ENCODE peak calls at places on chromosomes 4 and X, in ten cellular contexts. One of them, this sample, is unnamed.

GRCh38 chr4:128516568-128516967 is 229.0 kb upstream of the PGRMC2 start:
- DNase-seq in fibroblast of the conjunctiva: peak; percentile 84
- DNase-seq in BJ: peak; percentile 89
- DNase-seq in T-cell: no peak
- DNase-seq in hypothalamus: no peak
- DNase-seq in stimulated activated CD4-positive, alpha-beta T cell treated with anti-CD3 and anti-CD28 coated beads, Interleukin-1b, Interleukin-23, amount 100 ng/mL, for 4 hours: no peak
- DNase-seq in CD8-positive, alpha-beta memory T cell: no peak
- DNase-seq in ACHN: no peak
- DNase-seq in right cardiac atrium: no peak
- DNase-seq in SK-N-DZ: no peak
- DNase-seq in this sample: no peak

GRCh38 chr4:113447061-113447460 is 314.5 kb downstream of the CAMK2D start:
- DNase-seq in fibroblast of the conjunctiva: no peak
- DNase-seq in BJ: no peak
- DNase-seq in T-cell: no peak
- DNase-seq in hypothalamus: no peak
- DNase-seq in stimulated activated CD4-positive, alpha-beta T cell treated with anti-CD3 and anti-CD28 coated beads, Interleukin-1b, Interleukin-23, amount 100 ng/mL, for 4 hours: no peak
- DNase-seq in CD8-positive, alpha-beta memory T cell: no peak
- DNase-seq in ACHN: no peak
- DNase-seq in right cardiac atrium: no peak
- DNase-seq in SK-N-DZ: no peak
- DNase-seq in this sample: no peak

GRCh38 chr4:8411351-8412180 is 29.0 kb downstream of the ACOX3 start:
- DNase-seq in fibroblast of the conjunctiva: no peak
- DNase-seq in BJ: no peak
- DNase-seq in T-cell: no peak
- DNase-seq in hypothalamus: no peak
- DNase-seq in stimulated activated CD4-positive, alpha-beta T cell treated with anti-CD3 and anti-CD28 coated beads, Interleukin-1b, Interleukin-23, amount 100 ng/mL, for 4 hours: no peak
- DNase-seq in CD8-positive, alpha-beta memory T cell: no peak
- DNase-seq in ACHN: no peak
- DNase-seq in right cardiac atrium: no peak
- DNase-seq in SK-N-DZ: no peak
- DNase-seq in this sample: no peak

GRCh38 chr4:128921954-128922353 is 112.5 kb downstream of the JADE1 start:
- DNase-seq in fibroblast of the conjunctiva: no peak
- DNase-seq in BJ: no peak
- DNase-seq in T-cell: no peak
- DNase-seq in hypothalamus: no peak
- DNase-seq in stimulated activated CD4-positive, alpha-beta T cell treated with anti-CD3 and anti-CD28 coated beads, Interleukin-1b, Interleukin-23, amount 100 ng/mL, for 4 hours: no peak
- DNase-seq in CD8-positive, alpha-beta memory T cell: no peak
- DNase-seq in ACHN: no peak
- DNase-seq in right cardiac atrium: no peak
- DNase-seq in SK-N-DZ: no peak
- DNase-seq in this sample: no peak

GRCh38 chrX:67697452-67697851 is 153.6 kb downstream of the AR start:
- DNase-seq in fibroblast of the conjunctiva: no peak
- DNase-seq in BJ: no peak
- DNase-seq in T-cell: no peak
- DNase-seq in hypothalamus: no peak
- DNase-seq in stimulated activated CD4-positive, alpha-beta T cell treated with anti-CD3 and anti-CD28 coated beads, Interleukin-1b, Interleukin-23, amount 100 ng/mL, for 4 hours: no peak
- DNase-seq in CD8-positive, alpha-beta memory T cell: no peak
- DNase-seq in ACHN: no peak
- DNase-seq in right cardiac atrium: no peak
- DNase-seq in SK-N-DZ: no peak
- DNase-seq in this sample: no peak

GRCh38 chrX:370963-371745 is 15.6 kb downstream of the PPP2R3B start:
- DNase-seq in fibroblast of the conjunctiva: no peak
- DNase-seq in BJ: no peak
- DNase-seq in T-cell: no peak
- DNase-seq in hypothalamus: no peak
- DNase-seq in stimulated activated CD4-positive, alpha-beta T cell treated with anti-CD3 and anti-CD28 coated beads, Interleukin-1b, Interleukin-23, amount 100 ng/mL, for 4 hours: no peak
- DNase-seq in CD8-positive, alpha-beta memory T cell: no peak
- DNase-seq in ACHN: no peak
- DNase-seq in right cardiac atrium: no peak
- DNase-seq in SK-N-DZ: no peak
- DNase-seq in this sample: peak; percentile 55

GRCh38 chr4:20284990-20285389 is 33.3 kb downstream of the SLIT2 start:
- DNase-seq in fibroblast of the conjunctiva: no peak
- DNase-seq in BJ: no peak
- DNase-seq in T-cell: no peak
- DNase-seq in hypothalamus: no peak
- DNase-seq in stimulated activated CD4-positive, alpha-beta T cell treated with anti-CD3 and anti-CD28 coated beads, Interleukin-1b, Interleukin-23, amount 100 ng/mL, for 4 hours: no peak
- DNase-seq in CD8-positive, alpha-beta memory T cell: no peak
- DNase-seq in ACHN: peak; percentile 53
- DNase-seq in right cardiac atrium: no peak
- DNase-seq in SK-N-DZ: no peak
- DNase-seq in this sample: no peak

GRCh38 chrX:29662759-29663503 is 552.4 kb upstream of the MAGEB2 start:
- DNase-seq in fibroblast of the conjunctiva: peak; percentile 54
- DNase-seq in BJ: peak; percentile 73
- DNase-seq in T-cell: no peak
- DNase-seq in hypothalamus: no peak
- DNase-seq in stimulated activated CD4-positive, alpha-beta T cell treated with anti-CD3 and anti-CD28 coated beads, Interleukin-1b, Interleukin-23, amount 100 ng/mL, for 4 hours: no peak
- DNase-seq in CD8-positive, alpha-beta memory T cell: no peak
- DNase-seq in ACHN: peak; percentile 86
- DNase-seq in right cardiac atrium: no peak
- DNase-seq in SK-N-DZ: no peak
- DNase-seq in this sample: no peak

GRCh38 chr4:75028196-75028854 is 95.4 kb downstream of the PARM1 start:
- DNase-seq in fibroblast of the conjunctiva: no peak
- DNase-seq in BJ: no peak
- DNase-seq in T-cell: no peak
- DNase-seq in hypothalamus: no peak
- DNase-seq in stimulated activated CD4-positive, alpha-beta T cell treated with anti-CD3 and anti-CD28 coated beads, Interleukin-1b, Interleukin-23, amount 100 ng/mL, for 4 hours: no peak
- DNase-seq in CD8-positive, alpha-beta memory T cell: no peak
- DNase-seq in ACHN: no peak
- DNase-seq in right cardiac atrium: no peak
- DNase-seq in SK-N-DZ: no peak
- DNase-seq in this sample: no peak

GRCh38 chrX:100928660-100929613 is at the start of gene XKRX:
- DNase-seq in fibroblast of the conjunctiva: no peak
- DNase-seq in BJ: no peak
- DNase-seq in T-cell: peak; percentile 37
- DNase-seq in hypothalamus: peak; percentile 0
- DNase-seq in stimulated activated CD4-positive, alpha-beta T cell treated with anti-CD3 and anti-CD28 coated beads, Interleukin-1b, Interleukin-23, amount 100 ng/mL, for 4 hours: peak; percentile 13
- DNase-seq in CD8-positive, alpha-beta memory T cell: no peak
- DNase-seq in ACHN: no peak
- DNase-seq in right cardiac atrium: peak; percentile 28
- DNase-seq in SK-N-DZ: peak; percentile 26
- DNase-seq in this sample: peak; percentile 20

GRCh38 chr4:54482529-54482961 is 175.2 kb upstream of the KIT start:
- DNase-seq in fibroblast of the conjunctiva: no peak
- DNase-seq in BJ: no peak
- DNase-seq in T-cell: no peak
- DNase-seq in hypothalamus: no peak
- DNase-seq in stimulated activated CD4-positive, alpha-beta T cell treated with anti-CD3 and anti-CD28 coated beads, Interleukin-1b, Interleukin-23, amount 100 ng/mL, for 4 hours: no peak
- DNase-seq in CD8-positive, alpha-beta memory T cell: no peak
- DNase-seq in ACHN: no peak
- DNase-seq in right cardiac atrium: no peak
- DNase-seq in SK-N-DZ: no peak
- DNase-seq in this sample: no peak

GRCh38 chrX:129606918-129607317 is 47.8 kb downstream of the APLN start:
- DNase-seq in fibroblast of the conjunctiva: peak; percentile 38
- DNase-seq in BJ: no peak
- DNase-seq in T-cell: peak; percentile 54
- DNase-seq in hypothalamus: peak; percentile 42
- DNase-seq in stimulated activated CD4-positive, alpha-beta T cell treated with anti-CD3 and anti-CD28 coated beads, Interleukin-1b, Interleukin-23, amount 100 ng/mL, for 4 hours: peak; percentile 34
- DNase-seq in CD8-positive, alpha-beta memory T cell: peak; percentile 43
- DNase-seq in ACHN: peak; percentile 38
- DNase-seq in right cardiac atrium: peak; percentile 36
- DNase-seq in SK-N-DZ: peak; percentile 44
- DNase-seq in this sample: peak; percentile 64

GRCh38 chrX:124217289-124218251 is 114.9 kb upstream of the TEX13D start:
- DNase-seq in fibroblast of the conjunctiva: no peak
- DNase-seq in BJ: no peak
- DNase-seq in T-cell: peak; percentile 60
- DNase-seq in hypothalamus: no peak
- DNase-seq in stimulated activated CD4-positive, alpha-beta T cell treated with anti-CD3 and anti-CD28 coated beads, Interleukin-1b, Interleukin-23, amount 100 ng/mL, for 4 hours: peak; percentile 18
- DNase-seq in CD8-positive, alpha-beta memory T cell: peak; percentile 43
- DNase-seq in ACHN: no peak
- DNase-seq in right cardiac atrium: peak; percentile 21
- DNase-seq in SK-N-DZ: no peak
- DNase-seq in this sample: peak; percentile 5

GRCh38 chr4:5638976-5639375 is 69.4 kb downstream of the EVC2 start:
- DNase-seq in fibroblast of the conjunctiva: no peak
- DNase-seq in BJ: peak; percentile 41
- DNase-seq in T-cell: no peak
- DNase-seq in hypothalamus: no peak
- DNase-seq in stimulated activated CD4-positive, alpha-beta T cell treated with anti-CD3 and anti-CD28 coated beads, Interleukin-1b, Interleukin-23, amount 100 ng/mL, for 4 hours: no peak
- DNase-seq in CD8-positive, alpha-beta memory T cell: no peak
- DNase-seq in ACHN: no peak
- DNase-seq in right cardiac atrium: no peak
- DNase-seq in SK-N-DZ: no peak
- DNase-seq in this sample: no peak

GRCh38 chr4:89745708-89746107 is 91.3 kb downstream of the SNCA start:
- DNase-seq in fibroblast of the conjunctiva: no peak
- DNase-seq in BJ: no peak
- DNase-seq in T-cell: no peak
- DNase-seq in hypothalamus: no peak
- DNase-seq in stimulated activated CD4-positive, alpha-beta T cell treated with anti-CD3 and anti-CD28 coated beads, Interleukin-1b, Interleukin-23, amount 100 ng/mL, for 4 hours: no peak
- DNase-seq in CD8-positive, alpha-beta memory T cell: no peak
- DNase-seq in ACHN: no peak
- DNase-seq in right cardiac atrium: no peak
- DNase-seq in SK-N-DZ: no peak
- DNase-seq in this sample: no peak

GRCh38 chrX:49106930-49107329 is 16.6 kb downstream of the GPKOW start:
- DNase-seq in fibroblast of the conjunctiva: peak; percentile 24
- DNase-seq in BJ: no peak
- DNase-seq in T-cell: no peak
- DNase-seq in hypothalamus: peak; percentile 11
- DNase-seq in stimulated activated CD4-positive, alpha-beta T cell treated with anti-CD3 and anti-CD28 coated beads, Interleukin-1b, Interleukin-23, amount 100 ng/mL, for 4 hours: no peak
- DNase-seq in CD8-positive, alpha-beta memory T cell: no peak
- DNase-seq in ACHN: peak; percentile 39
- DNase-seq in right cardiac atrium: no peak
- DNase-seq in SK-N-DZ: no peak
- DNase-seq in this sample: peak; percentile 50

GRCh38 chr4:29970626-29971025 is 749.5 kb upstream of the PCDH7 start:
- DNase-seq in fibroblast of the conjunctiva: no peak
- DNase-seq in BJ: no peak
- DNase-seq in T-cell: no peak
- DNase-seq in hypothalamus: no peak
- DNase-seq in stimulated activated CD4-positive, alpha-beta T cell treated with anti-CD3 and anti-CD28 coated beads, Interleukin-1b, Interleukin-23, amount 100 ng/mL, for 4 hours: no peak
- DNase-seq in CD8-positive, alpha-beta memory T cell: no peak
- DNase-seq in ACHN: peak; percentile 14
- DNase-seq in right cardiac atrium: no peak
- DNase-seq in SK-N-DZ: peak; percentile 2
- DNase-seq in this sample: peak; percentile 8

GRCh38 chrX:154512879-154513553 is 3.0 kb downstream of the FAM3A start:
- DNase-seq in fibroblast of the conjunctiva: no peak
- DNase-seq in BJ: no peak
- DNase-seq in T-cell: no peak
- DNase-seq in hypothalamus: no peak
- DNase-seq in stimulated activated CD4-positive, alpha-beta T cell treated with anti-CD3 and anti-CD28 coated beads, Interleukin-1b, Interleukin-23, amount 100 ng/mL, for 4 hours: no peak
- DNase-seq in CD8-positive, alpha-beta memory T cell: no peak
- DNase-seq in ACHN: no peak
- DNase-seq in right cardiac atrium: no peak
- DNase-seq in SK-N-DZ: no peak
- DNase-seq in this sample: no peak

GRCh38 chr4:139223682-139224317 is 46.8 kb upstream of the ELF2 start:
- DNase-seq in fibroblast of the conjunctiva: peak; percentile 64
- DNase-seq in BJ: no peak
- DNase-seq in T-cell: no peak
- DNase-seq in hypothalamus: no peak
- DNase-seq in stimulated activated CD4-positive, alpha-beta T cell treated with anti-CD3 and anti-CD28 coated beads, Interleukin-1b, Interleukin-23, amount 100 ng/mL, for 4 hours: no peak
- DNase-seq in CD8-positive, alpha-beta memory T cell: no peak
- DNase-seq in ACHN: no peak
- DNase-seq in right cardiac atrium: peak; percentile 44
- DNase-seq in SK-N-DZ: no peak
- DNase-seq in this sample: no peak

GRCh38 chr4:138919094-138919936 is 96.3 kb upstream of the NOCT start:
- DNase-seq in fibroblast of the conjunctiva: peak; percentile 69
- DNase-seq in BJ: no peak
- DNase-seq in T-cell: no peak
- DNase-seq in hypothalamus: peak; percentile 76
- DNase-seq in stimulated activated CD4-positive, alpha-beta T cell treated with anti-CD3 and anti-CD28 coated beads, Interleukin-1b, Interleukin-23, amount 100 ng/mL, for 4 hours: peak; percentile 40
- DNase-seq in CD8-positive, alpha-beta memory T cell: no peak
- DNase-seq in ACHN: peak; percentile 64
- DNase-seq in right cardiac atrium: peak; percentile 77
- DNase-seq in SK-N-DZ: peak; percentile 72
- DNase-seq in this sample: peak; percentile 69

GRCh38 chr4:4491396-4491893 is 50.4 kb downstream of the STX18 start:
- DNase-seq in fibroblast of the conjunctiva: no peak
- DNase-seq in BJ: no peak
- DNase-seq in T-cell: no peak
- DNase-seq in hypothalamus: no peak
- DNase-seq in stimulated activated CD4-positive, alpha-beta T cell treated with anti-CD3 and anti-CD28 coated beads, Interleukin-1b, Interleukin-23, amount 100 ng/mL, for 4 hours: no peak
- DNase-seq in CD8-positive, alpha-beta memory T cell: no peak
- DNase-seq in ACHN: no peak
- DNase-seq in right cardiac atrium: no peak
- DNase-seq in SK-N-DZ: no peak
- DNase-seq in this sample: peak; percentile 53

GRCh38 chr4:187480146-187481145 is 515.1 kb upstream of the ZFP42 start:
- DNase-seq in fibroblast of the conjunctiva: peak; percentile 23
- DNase-seq in BJ: peak; percentile 59
- DNase-seq in T-cell: no peak
- DNase-seq in hypothalamus: no peak
- DNase-seq in stimulated activated CD4-positive, alpha-beta T cell treated with anti-CD3 and anti-CD28 coated beads, Interleukin-1b, Interleukin-23, amount 100 ng/mL, for 4 hours: no peak
- DNase-seq in CD8-positive, alpha-beta memory T cell: no peak
- DNase-seq in ACHN: no peak
- DNase-seq in right cardiac atrium: no peak
- DNase-seq in SK-N-DZ: no peak
- DNase-seq in this sample: no peak

GRCh38 chr4:61427818-61428495 is 227.8 kb downstream of the ADGRL3 start:
- DNase-seq in fibroblast of the conjunctiva: no peak
- DNase-seq in BJ: no peak
- DNase-seq in T-cell: no peak
- DNase-seq in hypothalamus: no peak
- DNase-seq in stimulated activated CD4-positive, alpha-beta T cell treated with anti-CD3 and anti-CD28 coated beads, Interleukin-1b, Interleukin-23, amount 100 ng/mL, for 4 hours: no peak
- DNase-seq in CD8-positive, alpha-beta memory T cell: no peak
- DNase-seq in ACHN: no peak
- DNase-seq in right cardiac atrium: no peak
- DNase-seq in SK-N-DZ: no peak
- DNase-seq in this sample: no peak

GRCh38 chr4:11376146-11376545 is 52.5 kb downstream of the HS3ST1 start:
- DNase-seq in fibroblast of the conjunctiva: no peak
- DNase-seq in BJ: no peak
- DNase-seq in T-cell: no peak
- DNase-seq in hypothalamus: no peak
- DNase-seq in stimulated activated CD4-positive, alpha-beta T cell treated with anti-CD3 and anti-CD28 coated beads, Interleukin-1b, Interleukin-23, amount 100 ng/mL, for 4 hours: no peak
- DNase-seq in CD8-positive, alpha-beta memory T cell: no peak
- DNase-seq in ACHN: no peak
- DNase-seq in right cardiac atrium: no peak
- DNase-seq in SK-N-DZ: no peak
- DNase-seq in this sample: no peak